ENCODE peak calls at places on chromosome 5, in four cellular contexts. T is SK-N-SH, Q is H1, H is K562. U is an unnamed sample.

GRCh38 chr5:170184007-170184687 is 48.6 kb upstream of the C5orf58 start:
- DNase-seq in T (peak; percentile 74), Q (peak; percentile 90), H (peak; percentile 74), U (peak; percentile 27)

GRCh38 chr5:54288568-54289217 is 21.7 kb downstream of the ARL15 start:
- DNase-seq in T (no peak), Q (no peak), H (no peak), U (no peak)

GRCh38 chr5:68379275-68380026 is 163.9 kb downstream of the PIK3R1 start:
- DNase-seq in T (no peak), Q (no peak), H (no peak), U (no peak)

GRCh38 chr5:76371955-76372319 is 31.1 kb upstream of the IQGAP2 start:
- DNase-seq in T (no peak), Q (no peak), H (no peak), U (no peak)

GRCh38 chr5:83162598-83162997 is 85.3 kb downstream of the XRCC4 start:
- DNase-seq in T (no peak), Q (no peak), H (no peak), U (no peak)

GRCh38 chr5:92713361-92713875 is 867.6 kb downstream of the NR2F1-AS1 start:
- DNase-seq in T (no peak), Q (no peak), H (no peak), U (no peak)

GRCh38 chr5:146860213-146860891 is 18.2 kb downstream of the PPP2R2B start:
- DNase-seq in T (no peak), Q (no peak), H (no peak), U (no peak)

GRCh38 chr5:111367081-111367480 is 142.9 kb downstream of the CAMK4 start:
- DNase-seq in T (no peak), Q (no peak), H (no peak), U (no peak)

GRCh38 chr5:41844502-41844901 is 25.7 kb downstream of the OXCT1 start:
- DNase-seq in T (no peak), Q (no peak), H (no peak), U (no peak)

GRCh38 chr5:154145268-154145667 is 45.3 kb upstream of the GALNT10 start:
- DNase-seq in T (no peak), Q (no peak), H (no peak), U (no peak)
- TF ChIP-seq TAF1 in T (no peak), Q (no peak), H (no peak), U (no peak)

DNA sequence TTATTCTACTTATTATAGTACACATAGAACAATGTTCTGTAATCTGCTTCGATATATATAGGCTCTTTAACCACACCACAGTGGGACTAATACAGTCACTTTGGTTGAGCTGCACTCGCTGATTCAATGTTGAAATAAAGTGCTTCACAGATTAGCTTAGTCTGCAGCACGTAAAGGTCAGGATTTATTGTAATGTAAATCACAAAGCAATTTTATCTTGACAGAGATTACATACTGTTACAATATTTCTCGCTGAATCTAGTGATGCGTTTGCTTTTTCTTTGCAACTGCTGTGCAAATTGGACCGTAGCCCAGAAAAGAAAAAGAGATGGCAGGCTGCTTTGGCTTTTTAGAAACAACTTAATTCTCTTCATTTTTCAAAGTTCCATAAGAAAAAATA is 52.9 kb downstream of the CETN3 start:
- DNase-seq in T (peak; percentile 3), Q (no peak), H (no peak), U (no peak)
- TF ChIP-seq TAF1 in T (no peak), Q (no peak), H (no peak), U (no peak)

GRCh38 chr5:151022511-151023018 is 2.2 kb downstream of the GPX3 start:
- DNase-seq in T (no peak), Q (no peak), H (peak; percentile 80), U (no peak)

GRCh38 chr5:151021771-151022170 is 1.4 kb downstream of the GPX3 start:
- DNase-seq in T (no peak), Q (no peak), H (no peak), U (no peak)

GRCh38 chr5:151023651-151024050 is 3.3 kb downstream of the GPX3 start:
- DNase-seq in T (no peak), Q (no peak), H (no peak), U (no peak)

GRCh38 chr5:151024440-151024839 is 4.0 kb downstream of the GPX3 start:
- DNase-seq in T (no peak), Q (no peak), H (no peak), U (no peak)

GRCh38 chr5:151023047-151023615 is 2.7 kb downstream of the GPX3 start:
- DNase-seq in T (no peak), Q (no peak), H (peak; percentile 82), U (no peak)
- TF ChIP-seq TAF1 in T (no peak), Q (no peak), H (no peak), U (no peak)

GRCh38 chr5:142012186-142012785 is 541 bp downstream of the GNPDA1 start:
- DNase-seq in T (peak; percentile 71), Q (peak; percentile 86), H (peak; percentile 79), U (no peak)
- TF ChIP-seq TAF1 in T (no peak), Q (peak; percentile 49), H (no peak), U (no peak)

GRCh38 chr5:40717281-40717680 is 37.6 kb downstream of the PTGER4 start:
- DNase-seq in T (no peak), Q (no peak), H (no peak), U (no peak)
- TF ChIP-seq TAF1 in T (no peak), Q (no peak), H (no peak), U (no peak)

GRCh38 chr5:126363658-126364057 is 59.6 kb upstream of the GRAMD2B start:
- DNase-seq in T (no peak), Q (no peak), H (no peak), U (no peak)
- TF ChIP-seq TAF1 in T (no peak), Q (no peak), H (no peak), U (no peak)